ENCODE peak calls at places on chromosomes 12 and 14, in six cellular contexts. N, Y, I, A, B and R are unnamed samples.

GRCh38 chr14:49623941-49624806 is 3.6 kb downstream of the MGAT2 start:
- DNase-seq in N (no peak), Y (no peak), I (no peak), A (no peak), B (no peak), R (no peak)

GRCh38 chr14:68172664-68173063 is 353.1 kb downstream of the RAD51B start:
- DNase-seq in N (no peak), Y (no peak), I (no peak), A (no peak), B (no peak), R (no peak)

GRCh38 chr12:7005288-7005687 is 13.0 kb downstream of the LPCAT3 start:
- DNase-seq in N (no peak), Y (no peak), I (no peak), A (no peak), B (no peak), R (no peak)

GRCh38 chr12:120798696-120799095 is 73.1 kb downstream of the ACADS start:
- DNase-seq in N (no peak), Y (no peak), I (no peak), A (no peak), B (no peak), R (peak; percentile 9)

GRCh38 chr14:95452176-95452889 is 64.1 kb downstream of the SYNE3 start:
- DNase-seq in N (peak; percentile 54), Y (no peak), I (no peak), A (no peak), B (peak; percentile 10), R (no peak)

GRCh38 chr14:105891221-105891602 is 364.8 kb downstream of the TMEM121 start:
- DNase-seq in N (no peak), Y (no peak), I (no peak), A (no peak), B (no peak), R (no peak)

GRCh38 chr12:114834621-114835020 is 150.6 kb upstream of the TBX3 start:
- DNase-seq in N (no peak), Y (no peak), I (no peak), A (no peak), B (no peak), R (no peak)

GRCh38 chr12:47808049-47808448 is 11.7 kb downstream of the HDAC7 start:
- DNase-seq in N (peak; percentile 42), Y (peak; percentile 61), I (peak; percentile 48), A (peak; percentile 36), B (no peak), R (peak; percentile 49)

GRCh38 chr12:59182660-59183455 is 262.6 kb upstream of the LRIG3 start:
- DNase-seq in N (no peak), Y (no peak), I (no peak), A (peak; percentile 77), B (no peak), R (no peak)

GRCh38 chr12:39476894-39477293 is 34.0 kb upstream of the KIF21A start:
- DNase-seq in N (no peak), Y (no peak), I (no peak), A (no peak), B (no peak), R (no peak)

GRCh38 chr12:68462799-68463198 is 130.6 kb upstream of the MDM1 start:
- DNase-seq in N (no peak), Y (no peak), I (no peak), A (no peak), B (no peak), R (no peak)

GRCh38 chr12:13094349-13094748 is 9.1 kb downstream of the GSG1 start:
- DNase-seq in N (peak; percentile 17), Y (no peak), I (no peak), A (no peak), B (no peak), R (no peak)

GRCh38 chr14:91286530-91286937 is 42.0 kb upstream of the GPR68 start:
- DNase-seq in N (peak; percentile 75), Y (peak; percentile 73), I (peak; percentile 87), A (peak; percentile 83), B (peak; percentile 62), R (peak; percentile 61)

GRCh38 chr14:31977001-31977556 is 100.0 kb upstream of the ARHGAP5 start:
- DNase-seq in N (no peak), Y (no peak), I (no peak), A (no peak), B (peak; percentile 66), R (no peak)

GRCh38 chr14:66121859-66122258 is 364.3 kb upstream of the CCDC196 start:
- DNase-seq in N (no peak), Y (no peak), I (no peak), A (no peak), B (no peak), R (no peak)

GRCh38 chr12:18967814-18968213 is 161.7 kb upstream of the PLEKHA5 start:
- DNase-seq in N (no peak), Y (no peak), I (no peak), A (peak; percentile 2), B (no peak), R (no peak)

GRCh38 chr14:100488057-100488456 is 99.2 kb downstream of the BEGAIN start:
- DNase-seq in N (no peak), Y (no peak), I (no peak), A (no peak), B (no peak), R (peak; percentile 13)

GRCh38 chr12:19082365-19082911 is 47.1 kb upstream of the PLEKHA5 start:
- DNase-seq in N (no peak), Y (no peak), I (no peak), A (peak; percentile 3), B (no peak), R (no peak)

GRCh38 chr14:64649383-64649998 is 54.7 kb upstream of the PLEKHG3 start:
- DNase-seq in N (no peak), Y (no peak), I (no peak), A (peak; percentile 48), B (no peak), R (no peak)

GRCh38 chr12:131269551-131269950 is 315.8 kb downstream of the ADGRD1 start:
- DNase-seq in N (no peak), Y (no peak), I (no peak), A (no peak), B (no peak), R (no peak)

GRCh38 chr12:19491863-19492262 is 52.6 kb downstream of the AEBP2 start:
- DNase-seq in N (no peak), Y (no peak), I (no peak), A (no peak), B (no peak), R (no peak)

GRCh38 chr14:29370024-29370423 is 557.6 kb downstream of the PRKD1 start:
- DNase-seq in N (no peak), Y (no peak), I (no peak), A (no peak), B (no peak), R (no peak)

GRCh38 chr12:15956413-15957185 is 45.5 kb downstream of the DERA start:
- DNase-seq in N (no peak), Y (no peak), I (no peak), A (peak; percentile 51), B (no peak), R (no peak)

GRCh38 chr14:101124860-101125259 is 221.3 kb upstream of the RTL1 start:
- DNase-seq in N (no peak), Y (no peak), I (no peak), A (no peak), B (no peak), R (no peak)

GRCh38 chr14:101563352-101563653 is 2.0 kb downstream of the DIO3 start:
- DNase-seq in N (no peak), Y (no peak), I (no peak), A (no peak), B (peak; percentile 11), R (no peak)